ENCODE peak calls at places on chromosome 13, in six cellular contexts. Q, I, S, X, U and D are unnamed samples.

GRCh38 chr13:47934371-47934770 is 66.7 kb downstream of the SUCLA2 start:
- DNase-seq in Q (no peak), I (no peak), S (no peak), X (no peak), U (no peak), D (no peak)

GRCh38 chr13:59422646-59423045 is 741.1 kb downstream of the DIAPH3 start:
- DNase-seq in Q (no peak), I (no peak), S (no peak), X (no peak), U (no peak), D (no peak)

GRCh38 chr13:64525687-64526086 is 2704.4 kb downstream of the PCDH9 start:
- DNase-seq in Q (no peak), I (no peak), S (no peak), X (no peak), U (no peak), D (no peak)

GRCh38 chr13:28805193-28805819 is 14.8 kb upstream of the MTUS2 start:
- DNase-seq in Q (peak; percentile 78), I (no peak), S (no peak), X (peak; percentile 23), U (no peak), D (peak; percentile 53)

GRCh38 chr13:30388401-30389283 is 33.7 kb upstream of the UBE2L5 start:
- DNase-seq in Q (no peak), I (peak; percentile 48), S (no peak), X (no peak), U (no peak), D (no peak)

GRCh38 chr13:61898207-61898606 is 482.6 kb upstream of the PCDH20 start:
- DNase-seq in Q (no peak), I (no peak), S (no peak), X (no peak), U (no peak), D (no peak)

GRCh38 chr13:91572944-91573535 is 174.6 kb downstream of the GPC5 start:
- DNase-seq in Q (no peak), I (no peak), S (no peak), X (no peak), U (no peak), D (no peak)

GRCh38 chr13:76596216-76596615 is 290.0 kb downstream of the KCTD12 start:
- DNase-seq in Q (no peak), I (no peak), S (no peak), X (no peak), U (no peak), D (no peak)

GRCh38 chr13:35448465-35448864 is 28.0 kb downstream of the MAB21L1 start:
- DNase-seq in Q (no peak), I (no peak), S (no peak), X (no peak), U (no peak), D (no peak)

GRCh38 chr13:30027569-30028455 is 177.4 kb upstream of the UBL3 start:
- DNase-seq in Q (no peak), I (no peak), S (no peak), X (no peak), U (no peak), D (no peak)

GRCh38 chr13:35995136-35995535 is 136.0 kb downstream of the DCLK1 start:
- DNase-seq in Q (no peak), I (no peak), S (no peak), X (no peak), U (no peak), D (no peak)

GRCh38 chr13:20716951-20717350 is 13.5 kb downstream of the IL17D start:
- DNase-seq in Q (no peak), I (no peak), S (no peak), X (no peak), U (no peak), D (no peak)

GRCh38 chr13:86085890-86086289 is 286.7 kb upstream of the SLITRK6 start:
- DNase-seq in Q (no peak), I (no peak), S (no peak), X (no peak), U (no peak), D (no peak)

GRCh38 chr13:77345150-77345780 is 18.4 kb upstream of the MYCBP2 start:
- DNase-seq in Q (no peak), I (no peak), S (no peak), X (no peak), U (no peak), D (no peak)

GRCh38 chr13:99505814-99506269 is 4.6 kb downstream of the TM9SF2 start:
- DNase-seq in Q (no peak), I (no peak), S (no peak), X (no peak), U (no peak), D (no peak)

GRCh38 chr13:99501952-99502310 is 659 bp downstream of the TM9SF2 start:
- DNase-seq in Q (peak; percentile 56), I (no peak), S (peak; percentile 66), X (no peak), U (peak; percentile 41), D (peak; percentile 61)

GRCh38 chr13:106361621-106362020 is 173.8 kb downstream of the EFNB2 start:
- DNase-seq in Q (no peak), I (no peak), S (no peak), X (no peak), U (no peak), D (no peak)

GRCh38 chr13:33125821-33126570 is 109.8 kb downstream of the KL start:
- DNase-seq in Q (peak; percentile 82), I (peak; percentile 86), S (peak; percentile 87), X (peak; percentile 61), U (no peak), D (peak; percentile 52)

GRCh38 chr13:49791214-49791752 is 1.2 kb downstream of the KPNA3 start:
- DNase-seq in Q (peak; percentile 42), I (no peak), S (no peak), X (no peak), U (no peak), D (no peak)

GRCh38 chr13:112962911-112963625 is 5.9 kb upstream of the MCF2L start:
- DNase-seq in Q (no peak), I (no peak), S (peak; percentile 47), X (no peak), U (no peak), D (no peak)

GRCh38 chr13:112966776-112967175 is 2.2 kb upstream of the MCF2L start:
- DNase-seq in Q (no peak), I (no peak), S (peak; percentile 45), X (no peak), U (no peak), D (peak; percentile 41)

GRCh38 chr13:112965573-112966115 is 3.4 kb upstream of the MCF2L start:
- DNase-seq in Q (no peak), I (no peak), S (peak; percentile 38), X (no peak), U (no peak), D (no peak)

GRCh38 chr13:112963641-112964040 is 5.4 kb upstream of the MCF2L start:
- DNase-seq in Q (no peak), I (no peak), S (peak; percentile 57), X (no peak), U (no peak), D (no peak)

GRCh38 chr13:112965103-112965502 is 3.9 kb upstream of the MCF2L start:
- DNase-seq in Q (no peak), I (peak; percentile 51), S (peak; percentile 60), X (no peak), U (no peak), D (no peak)
- H3K27me3 ChIP-seq in Q (no peaks in the 10 kb centered on the region), I (no peaks in the 10 kb centered on the region), S (peaks cover 25% of the 10 kb centered on the region), X (peaks cover 12% of the 10 kb centered on the region), U (no peaks in the 10 kb centered on the region), D (no peaks in the 10 kb centered on the region)

GRCh38 chr13:102742506-102742905 is 31.1 kb downstream of the TEX30 start:
- DNase-seq in Q (no peak), I (no peak), S (no peak), X (no peak), U (no peak), D (no peak)
- H3K27me3 ChIP-seq in Q (no peaks in the 10 kb centered on the region), I (no peaks in the 10 kb centered on the region), S (peaks cover 3% of the 10 kb centered on the region), X (no peaks in the 10 kb centered on the region), U (no peaks in the 10 kb centered on the region), D (no peaks in the 10 kb centered on the region)

GRCh38 chr13:26095338-26095737 is 43.5 kb upstream of the SHISA2 start:
- DNase-seq in Q (no peak), I (no peak), S (no peak), X (no peak), U (no peak), D (no peak)

GRCh38 chr13:26095846-26096245 is 44.0 kb upstream of the SHISA2 start:
- DNase-seq in Q (no peak), I (no peak), S (no peak), X (no peak), U (no peak), D (no peak)
- H3K27me3 ChIP-seq in Q (no peaks in the 10 kb centered on the region), I (no peaks in the 10 kb centered on the region), S (peaks cover 4% of the 10 kb centered on the region), X (peaks cover 44% of the 10 kb centered on the region), U (no peaks in the 10 kb centered on the region), D (no peaks in the 10 kb centered on the region)

GRCh38 chr13:44093607-44094583 is 214.2 kb downstream of the LACC1 start:
- DNase-seq in Q (no peak), I (no peak), S (no peak), X (no peak), U (no peak), D (no peak)

GRCh38 chr13:44101347-44102083 is 221.8 kb downstream of the LACC1 start:
- DNase-seq in Q (no peak), I (no peak), S (no peak), X (no peak), U (no peak), D (no peak)

GRCh38 chr13:44096906-44097305 is 217.2 kb downstream of the LACC1 start:
- DNase-seq in Q (no peak), I (no peak), S (no peak), X (no peak), U (no peak), D (no peak)

GRCh38 chr13:44103721-44104490 is 224.2 kb downstream of the LACC1 start:
- DNase-seq in Q (peak; percentile 32), I (no peak), S (no peak), X (no peak), U (no peak), D (no peak)

GRCh38 chr13:44098559-44098958 is 218.9 kb downstream of the LACC1 start:
- DNase-seq in Q (no peak), I (no peak), S (no peak), X (no peak), U (no peak), D (no peak)
- H3K27me3 ChIP-seq in Q (no peaks in the 10 kb centered on the region), I (peaks cover 5% of the 10 kb centered on the region), S (no peaks in the 10 kb centered on the region), X (no peaks in the 10 kb centered on the region), U (no peaks in the 10 kb centered on the region), D (no peaks in the 10 kb centered on the region)